ENCODE peak calls at places on chromosome 6, in six cellular contexts. K, E, C, W, B and P are unnamed samples.

GRCh38 chr6:153031335-153031955 is 28.9 kb upstream of the MTRF1L start:
- DNase-seq in K (no peak), E (no peak), C (no peak), W (no peak), B (no peak), P (no peak)

GRCh38 chr6:166707045-166707444 is 80.0 kb upstream of the RPS6KA2 start:
- DNase-seq in K (peak), E (peak), C (peak), W (peak), B (no peak), P (no peak)

GRCh38 chr6:69423785-69424184 is 373.0 kb downstream of the LMBRD1 start:
- DNase-seq in K (no peak), E (no peak), C (no peak), W (no peak), B (no peak), P (no peak)

GRCh38 chr6:41021832-41022231 is 17.2 kb downstream of the UNC5CL start:
- DNase-seq in K (no peak), E (no peak), C (no peak), W (peak), B (no peak), P (no peak)

GRCh38 chr6:116229287-116229913 is 24.5 kb downstream of the TSPYL4 start:
- DNase-seq in K (peak), E (peak), C (no peak), W (peak), B (peak), P (peak)

GRCh38 chr6:133040025-133040838 is 200.9 kb upstream of the EYA4 start:
- DNase-seq in K (no peak), E (no peak), C (no peak), W (peak), B (no peak), P (no peak)

GRCh38 chr6:84280030-84280429 is 52.6 kb upstream of the CEP162 start:
- DNase-seq in K (no peak), E (no peak), C (no peak), W (no peak), B (no peak), P (no peak)

GRCh38 chr6:80182291-80182690 is 75.8 kb downstream of the BCKDHB start:
- DNase-seq in K (no peak), E (no peak), C (no peak), W (no peak), B (no peak), P (no peak)

GRCh38 chr6:159761135-159761872 is 541 bp upstream of the ACAT2 start:
- DNase-seq in K (peak), E (peak), C (no peak), W (peak), B (peak), P (no peak)

GRCh38 chr6:161228911-161229591 is 44.8 kb downstream of the AGPAT4 start:
- DNase-seq in K (no peak), E (no peak), C (no peak), W (no peak), B (no peak), P (no peak)

GRCh38 chr6:90406142-90406794 is 109.6 kb upstream of the BACH2 start:
- DNase-seq in K (no peak), E (no peak), C (no peak), W (no peak), B (no peak), P (no peak)

GRCh38 chr6:153131037-153131981 is at the start of gene RGS17:
- DNase-seq in K (peak), E (peak), C (peak), W (peak), B (peak), P (peak)

GRCh38 chr6:2192971-2193370 is 52.4 kb downstream of the GMDS start:
- DNase-seq in K (no peak), E (no peak), C (no peak), W (no peak), B (no peak), P (no peak)

GRCh38 chr6:89794324-89794723 is 25.3 kb downstream of the MDN1 start:
- DNase-seq in K (no peak), E (no peak), C (no peak), W (no peak), B (no peak), P (peak)

GRCh38 chr6:1612902-1613301 is 3.2 kb downstream of the FOXC1 start:
- DNase-seq in K (no peak), E (no peak), C (no peak), W (no peak), B (no peak), P (no peak)

GRCh38 chr6:90263653-90264052 is 33.0 kb downstream of the BACH2 start:
- DNase-seq in K (no peak), E (no peak), C (no peak), W (no peak), B (no peak), P (no peak)

GRCh38 chr6:161215193-161215592 is 58.7 kb downstream of the AGPAT4 start:
- DNase-seq in K (no peak), E (no peak), C (no peak), W (no peak), B (no peak), P (no peak)

GRCh38 chr6:127115032-127115661 is 3.3 kb upstream of the RSPO3 start:
- DNase-seq in K (no peak), E (no peak), C (no peak), W (no peak), B (no peak), P (no peak)

GRCh38 chr6:14070457-14070856 is 47.1 kb upstream of the CD83 start:
- DNase-seq in K (no peak), E (no peak), C (no peak), W (no peak), B (no peak), P (no peak)

GRCh38 chr6:148395583-148396101 is 53.0 kb downstream of the SASH1 start:
- DNase-seq in K (no peak), E (peak), C (no peak), W (no peak), B (peak), P (no peak)

GRCh38 chr6:10276888-10277287 is 138.0 kb downstream of the TFAP2A start:
- DNase-seq in K (no peak), E (no peak), C (no peak), W (no peak), B (no peak), P (no peak)

GRCh38 chr6:41536884-41537347 is 9.3 kb upstream of the FOXP4 start:
- DNase-seq in K (peak), E (no peak), C (peak), W (no peak), B (no peak), P (no peak)

GRCh38 chr6:35330541-35331119 is 11.7 kb upstream of the PPARD start:
- DNase-seq in K (no peak), E (no peak), C (no peak), W (no peak), B (no peak), P (no peak)

GRCh38 chr6:128413291-128413690 is 107.1 kb downstream of the PTPRK start:
- DNase-seq in K (no peak), E (no peak), C (no peak), W (no peak), B (no peak), P (no peak)

GRCh38 chr6:167968091-167968490 is 29.4 kb upstream of the KIF25 start:
- DNase-seq in K (no peak), E (no peak), C (no peak), W (peak), B (no peak), P (no peak)

GRCh38 chr6:165988306-165988756 is 179.3 kb downstream of the TBXT start:
- DNase-seq in K (no peak), E (no peak), C (no peak), W (peak), B (no peak), P (no peak)

GRCh38 chr6:105369145-105369544 is 33.7 kb downstream of the PREP start:
- DNase-seq in K (no peak), E (no peak), C (no peak), W (no peak), B (no peak), P (no peak)

GRCh38 chr6:105359419-105360366 is 43.2 kb downstream of the PREP start:
- DNase-seq in K (no peak), E (no peak), C (no peak), W (peak), B (no peak), P (no peak)

GRCh38 chr6:105363100-105363754 is 39.7 kb downstream of the PREP start:
- DNase-seq in K (no peak), E (no peak), C (no peak), W (peak), B (no peak), P (no peak)

GRCh38 chr6:105364243-105364642 is 38.6 kb downstream of the PREP start:
- DNase-seq in K (no peak), E (no peak), C (no peak), W (no peak), B (no peak), P (no peak)
- H3K4me3 ChIP-seq in K (no peak), E (no peak), C (no peak), W (no peak), B (no peak), P (no peak)

GRCh38 chr6:38212116-38212515 is 392.6 kb downstream of the ZFAND3 start:
- DNase-seq in K (no peak), E (no peak), C (no peak), W (no peak), B (no peak), P (no peak)
- H3K27ac ChIP-seq in K (no peak), E (no peak), C (no peak), W (peak), B (peak), P (no peak)

GRCh38 chr6:20319520-20320357 is 81.9 kb upstream of the E2F3 start:
- DNase-seq in K (peak), E (no peak), C (peak), W (no peak), B (no peak), P (peak)
- H3K4me3 ChIP-seq in K (no peak), E (no peak), C (no peak), W (no peak), B (no peak), P (peak)

GRCh38 chr6:125192610-125192930 is 39.0 kb downstream of the TPD52L1 start:
- DNase-seq in K (no peak), E (no peak), C (no peak), W (no peak), B (no peak), P (no peak)
- H3K27ac ChIP-seq in K (no peak), E (no peak), C (no peak), W (no peak), B (no peak), P (no peak)

DNA sequence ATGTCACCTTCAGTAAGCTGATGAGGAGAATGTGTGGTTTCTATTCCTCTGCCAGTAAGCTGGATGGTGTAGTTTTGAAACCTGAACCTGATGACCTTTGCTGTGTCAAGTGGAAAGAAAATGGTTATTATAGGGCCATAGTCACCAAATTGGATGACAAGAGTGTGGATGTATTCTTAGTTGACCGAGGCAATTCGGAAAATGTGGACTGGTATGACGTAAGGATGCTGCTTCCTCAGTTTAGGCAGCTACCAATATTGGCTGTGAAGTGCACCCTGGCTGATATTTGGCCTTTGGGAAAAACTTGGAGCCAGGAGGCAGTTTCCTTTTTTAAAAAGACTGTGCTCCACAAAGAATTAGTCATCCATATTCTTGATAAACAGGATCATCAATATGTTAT is 2.0 kb downstream of the TDRD6 start:
- DNase-seq in K (no peak), E (no peak), C (no peak), W (no peak), B (no peak), P (no peak)
- H3K4me3 ChIP-seq in K (no peak), E (no peak), C (no peak), W (no peak), B (no peak), P (no peak)

DNA sequence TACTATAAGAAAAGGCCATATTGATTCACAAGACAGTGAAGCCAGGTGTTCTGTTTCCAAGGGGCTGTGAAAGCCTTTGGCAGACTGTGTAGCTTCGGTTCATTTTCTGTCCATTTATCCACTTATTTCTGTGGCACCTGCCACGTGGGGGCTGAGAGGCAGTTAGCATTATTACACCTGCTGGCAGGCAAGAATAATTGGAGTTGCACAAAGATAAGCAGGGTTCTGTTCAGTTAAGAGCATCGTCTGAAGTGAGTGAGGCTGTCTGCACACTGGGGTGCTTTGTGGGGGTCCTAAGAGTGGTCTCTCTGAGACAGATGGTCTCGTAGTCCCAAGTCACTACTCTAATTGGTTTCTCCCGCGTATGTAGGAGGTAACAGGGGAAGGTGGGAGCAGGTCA is 60.6 kb upstream of the CCN6 start:
- DNase-seq in K (no peak), E (no peak), C (no peak), W (no peak), B (no peak), P (no peak)
- H3K27ac ChIP-seq in K (no peak), E (no peak), C (no peak), W (no peak), B (no peak), P (peak)

GRCh38 chr6:140566706-140567330 is 1192.4 kb upstream of the CITED2 start:
- DNase-seq in K (no peak), E (no peak), C (no peak), W (peak), B (no peak), P (no peak)
- H3K4me3 ChIP-seq in K (no peak), E (no peak), C (no peak), W (no peak), B (no peak), P (no peak)

DNA sequence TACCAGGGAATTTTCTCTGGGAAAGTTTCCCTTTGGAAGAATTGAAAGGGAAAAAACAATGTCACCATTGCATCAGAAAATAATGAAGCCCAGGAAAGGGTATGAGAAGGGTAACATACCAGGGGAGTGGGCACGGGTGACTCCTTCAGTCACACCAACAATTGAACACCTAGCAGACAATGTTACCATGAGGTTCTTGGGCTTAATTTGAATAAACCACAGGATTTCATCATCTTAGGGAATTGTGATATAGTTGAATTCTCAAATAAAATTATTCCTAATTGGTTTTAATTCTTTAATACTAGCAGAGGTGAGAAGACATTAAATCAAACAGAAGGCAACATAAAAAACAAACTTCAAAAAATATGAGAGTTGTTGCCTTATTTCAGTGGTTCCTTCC is 73.7 kb upstream of the RREB1 start:
- DNase-seq in K (no peak), E (no peak), C (no peak), W (no peak), B (no peak), P (no peak)
- H3K27ac ChIP-seq in K (no peak), E (no peak), C (no peak), W (no peak), B (no peak), P (no peak)